ENCODE peak calls at places on chromosomes 11 and 22, in six cellular contexts. Y is HCT116, O is SK-N-SH, C is K562, L is H1, S is HepG2. B is an unnamed sample.

GRCh38 chr22:16804882-16805281 is 20.3 kb downstream of the XKR3 start:
- DNase-seq in Y (no peak), O (no peak), C (no peak), L (no peak), S (no peak), B (no peak)

GRCh38 chr11:111410951-111411350 is 31.9 kb upstream of the POU2AF1 start:
- DNase-seq in Y (no peak), O (no peak), C (no peak), L (no peak), S (no peak), B (no peak)

GRCh38 chr11:65396769-65397745 is 10.6 kb downstream of the FRMD8 start:
- DNase-seq in Y (no peak), O (no peak), C (no peak), L (no peak), S (no peak), B (no peak)

GRCh38 chr22:48972979-48973693 is 854.5 kb downstream of the BRD1 start:
- DNase-seq in Y (no peak), O (no peak), C (no peak), L (peak; percentile 29), S (no peak), B (no peak)

GRCh38 chr11:22680628-22681027 is 14.2 kb downstream of the GAS2 start:
- DNase-seq in Y (no peak), O (no peak), C (no peak), L (no peak), S (peak; percentile 93), B (no peak)

GRCh38 chr22:20815477-20816050 is 41.7 kb downstream of the SERPIND1 start:
- DNase-seq in Y (no peak), O (no peak), C (peak; percentile 36), L (no peak), S (no peak), B (no peak)

GRCh38 chr11:34067383-34068065 is 16.0 kb downstream of the CAPRIN1 start:
- DNase-seq in Y (no peak), O (no peak), C (no peak), L (no peak), S (no peak), B (no peak)

GRCh38 chr11:118078972-118079411 is 2.1 kb downstream of the TMPRSS4 start:
- DNase-seq in Y (no peak), O (no peak), C (no peak), L (no peak), S (no peak), B (no peak)

GRCh38 chr11:127451852-127452251 is 451.3 kb upstream of the KIRREL3 start:
- DNase-seq in Y (no peak), O (no peak), C (no peak), L (no peak), S (no peak), B (no peak)

DNA sequence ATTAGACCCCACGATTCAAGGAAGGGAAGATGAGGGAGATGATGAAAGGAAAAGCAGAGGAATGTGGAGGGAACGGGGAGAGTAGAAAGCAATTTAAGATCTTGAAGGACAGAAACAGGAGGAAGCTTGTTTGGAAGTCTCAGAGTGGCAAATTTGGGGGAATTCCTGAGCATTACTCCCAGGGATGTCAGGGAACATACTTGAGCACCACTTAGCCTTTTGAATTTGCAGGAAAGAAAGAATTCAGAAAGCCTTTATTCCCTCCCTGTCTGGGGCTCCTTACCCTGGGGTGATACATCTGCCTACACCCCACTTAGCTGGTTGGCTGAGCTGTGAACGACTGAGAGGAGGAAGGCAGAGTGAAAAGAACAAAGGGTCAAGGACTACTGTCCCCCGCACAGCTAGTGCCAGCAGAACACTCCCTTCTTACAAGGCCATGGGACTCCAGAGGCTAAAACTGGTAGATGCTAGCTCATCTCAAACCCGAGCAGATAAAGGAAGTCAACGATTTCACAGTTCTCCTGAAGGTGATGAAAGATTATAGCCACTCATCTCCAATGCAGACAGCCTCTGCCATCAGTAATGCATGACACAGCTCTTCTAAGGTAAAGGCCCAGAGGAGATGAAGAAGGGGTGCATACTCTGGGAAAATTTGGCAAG is 84.0 kb upstream of the AKIP1 start:
- DNase-seq in Y (no peak), O (no peak), C (no peak), L (no peak), S (no peak), B (no peak)
- TF ChIP-seq JUND in Y (no peak), O (no peak), C (peak; percentile 51), L (no peak), S (no peak), B (no peak)

GRCh38 chr11:66609951-66610617 is 6.3 kb upstream of the RBM14 start:
- DNase-seq in Y (no peak), O (no peak), C (no peak), L (no peak), S (no peak), B (no peak)

GRCh38 chr11:66603072-66603471 is 10.1 kb downstream of the CCS start:
- DNase-seq in Y (no peak), O (no peak), C (no peak), L (no peak), S (no peak), B (no peak)

GRCh38 chr11:66604161-66604560 is 11.2 kb downstream of the CCS start:
- DNase-seq in Y (no peak), O (no peak), C (no peak), L (no peak), S (no peak), B (no peak)

GRCh38 chr11:66612458-66612857 is 4.0 kb upstream of the RBM14 start:
- DNase-seq in Y (no peak), O (no peak), C (no peak), L (no peak), S (no peak), B (no peak)

GRCh38 chr11:66607126-66607834 is 9.2 kb upstream of the RBM14 start:
- DNase-seq in Y (no peak), O (no peak), C (no peak), L (no peak), S (peak; percentile 82), B (no peak)
- TF ChIP-seq JUND in Y (no peak), O (no peak), C (no peak), L (no peak), S (no peak), B (no peak)

GRCh38 chr11:119373059-119373875 is 8.2 kb downstream of the USP2 start:
- DNase-seq in Y (no peak), O (no peak), C (no peak), L (no peak), S (peak; percentile 43), B (no peak)
- TF ChIP-seq JUND in Y (no peak), O (no peak), C (no peak), L (no peak), S (no peak), B (no peak)

DNA sequence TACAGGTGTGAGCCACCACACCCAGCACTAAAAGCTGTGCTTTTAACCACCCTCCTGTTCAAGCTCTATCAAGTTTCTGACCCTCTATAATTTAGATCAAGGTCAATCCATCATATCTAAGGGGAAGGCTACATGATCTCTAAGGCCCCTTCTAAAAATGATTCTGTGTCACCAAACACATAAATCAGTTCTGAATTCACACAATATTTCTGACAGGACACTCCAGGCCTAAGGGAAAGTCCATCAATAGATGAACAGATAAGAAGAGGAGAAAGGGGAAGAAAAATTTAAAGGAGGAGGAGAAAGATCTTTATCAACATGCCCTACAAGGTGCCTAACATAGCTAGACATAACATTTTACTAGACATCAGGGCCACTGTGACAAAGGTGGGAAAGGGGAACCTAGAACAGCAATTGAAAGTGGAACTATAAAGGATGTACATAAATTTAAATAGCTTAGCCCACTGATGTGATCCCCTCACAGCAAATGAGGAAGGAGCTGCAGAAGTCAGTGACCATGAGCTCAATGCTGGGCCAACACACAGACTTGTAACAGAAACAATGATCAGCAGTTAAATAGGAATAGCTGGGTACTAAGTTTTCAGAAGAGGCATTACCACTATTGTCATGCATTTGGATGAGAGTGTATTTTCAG is 4.7 kb downstream of the PRCP start:
- DNase-seq in Y (no peak), O (no peak), C (no peak), L (no peak), S (no peak), B (no peak)
- TF ChIP-seq JUND in Y (no peak), O (no peak), C (no peak), L (no peak), S (no peak), B (no peak)

DNA sequence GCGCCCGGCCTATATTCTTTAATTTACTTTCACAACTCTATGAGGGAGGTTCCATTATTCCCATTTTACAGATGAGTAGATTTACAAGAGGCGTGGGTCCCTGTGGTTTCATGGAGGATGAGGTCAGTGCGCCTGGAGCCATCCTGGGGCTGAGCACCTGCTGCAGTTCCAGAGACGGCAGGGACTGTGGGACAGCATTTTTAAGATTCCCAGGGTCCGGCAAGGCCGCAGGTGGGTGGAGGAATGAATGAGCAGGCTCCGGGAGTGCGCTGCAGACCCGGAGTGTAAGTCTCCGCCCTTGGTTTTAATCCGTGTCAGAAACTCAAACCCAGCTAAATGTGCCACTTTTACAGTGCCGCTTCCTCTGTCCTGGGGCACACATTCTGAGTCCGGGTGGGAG is 4.1 kb upstream of the CHRM1 start:
- DNase-seq in Y (no peak), O (no peak), C (no peak), L (peak; percentile 76), S (no peak), B (no peak)
- TF ChIP-seq JUND in Y (no peak), O (no peak), C (no peak), L (no peak), S (no peak), B (no peak)

DNA sequence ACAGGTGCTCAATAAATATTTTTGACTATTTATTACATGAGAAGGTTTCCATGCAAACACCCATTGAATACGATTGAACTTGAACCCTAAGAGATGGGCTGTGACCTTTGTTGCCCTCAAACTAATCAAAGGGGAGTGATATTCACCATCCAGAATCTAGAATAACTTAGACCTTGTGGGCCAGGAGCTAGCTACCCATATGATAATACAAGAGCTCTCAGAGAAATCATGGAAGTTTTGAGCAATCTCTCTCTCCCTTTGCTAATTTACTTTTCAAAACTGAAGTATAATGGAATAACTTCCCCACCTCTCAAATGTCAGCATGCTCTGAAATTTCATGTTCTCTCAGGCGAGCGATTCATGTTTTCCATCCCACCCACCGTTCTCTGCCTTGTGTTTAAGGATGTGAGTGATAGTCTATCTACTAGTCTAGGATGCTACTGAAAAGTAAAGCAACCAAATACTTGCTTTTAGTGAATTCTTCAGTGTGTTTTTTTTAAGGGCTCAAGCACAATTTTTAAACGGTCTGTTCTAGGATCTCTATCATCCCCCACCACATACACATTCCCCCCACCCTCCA is 33.3 kb downstream of the BARX2 start:
- DNase-seq in Y (no peak), O (no peak), C (no peak), L (no peak), S (no peak), B (no peak)
- TF ChIP-seq JUND in Y (no peak), O (no peak), C (no peak), L (no peak), S (no peak), B (no peak)